ENCODE peak calls at places on chromosomes 2 and 18, in nine cellular contexts. One of them, this sample, is unnamed.
A peak's percentile ranks its signal among the peaks of the same experiment; 100 is the strongest.

GRCh38 chr18:22542400-22542835 is 124.7 kb upstream of the CTAGE1 start:
- DNase-seq in fibroblast of pulmonary artery: peak; percentile 55
- DNase-seq in AG10803: peak; percentile 81
- DNase-seq in MM.1S: no peak
- DNase-seq in AG09309: no peak
- DNase-seq in OCI-LY7: no peak
- DNase-seq in HCT116: no peak
- DNase-seq in A549: no peak
- DNase-seq in psoas muscle: peak; percentile 53
- DNase-seq in this sample: no peak

GRCh38 chr2:162938387-162938786 is 99.8 kb upstream of the KCNH7 start:
- DNase-seq in fibroblast of pulmonary artery: no peak
- DNase-seq in AG10803: no peak
- DNase-seq in MM.1S: no peak
- DNase-seq in AG09309: no peak
- DNase-seq in OCI-LY7: no peak
- DNase-seq in HCT116: no peak
- DNase-seq in A549: no peak
- DNase-seq in psoas muscle: no peak
- DNase-seq in this sample: no peak

GRCh38 chr18:29164020-29164706 is 987.2 kb upstream of the CDH2 start:
- DNase-seq in fibroblast of pulmonary artery: peak; percentile 94
- DNase-seq in AG10803: peak; percentile 90
- DNase-seq in MM.1S: no peak
- DNase-seq in AG09309: peak; percentile 90
- DNase-seq in OCI-LY7: no peak
- DNase-seq in HCT116: peak; percentile 72
- DNase-seq in A549: peak; percentile 37
- DNase-seq in psoas muscle: no peak
- DNase-seq in this sample: no peak

GRCh38 chr18:3983351-3983969 is 471.6 kb downstream of the DLGAP1 start:
- DNase-seq in fibroblast of pulmonary artery: peak; percentile 77
- DNase-seq in AG10803: peak; percentile 79
- DNase-seq in MM.1S: no peak
- DNase-seq in AG09309: peak; percentile 86
- DNase-seq in OCI-LY7: no peak
- DNase-seq in HCT116: no peak
- DNase-seq in A549: peak; percentile 7
- DNase-seq in psoas muscle: no peak
- DNase-seq in this sample: no peak

GRCh38 chr2:8319219-8319618 is 362.6 kb upstream of the ID2 start:
- DNase-seq in fibroblast of pulmonary artery: no peak
- DNase-seq in AG10803: no peak
- DNase-seq in MM.1S: no peak
- DNase-seq in AG09309: no peak
- DNase-seq in OCI-LY7: no peak
- DNase-seq in HCT116: no peak
- DNase-seq in A549: no peak
- DNase-seq in psoas muscle: no peak
- DNase-seq in this sample: no peak

GRCh38 chr2:8500124-8501054 is 181.5 kb upstream of the ID2 start:
- DNase-seq in fibroblast of pulmonary artery: peak; percentile 17
- DNase-seq in AG10803: peak; percentile 13
- DNase-seq in MM.1S: no peak
- DNase-seq in AG09309: no peak
- DNase-seq in OCI-LY7: no peak
- DNase-seq in HCT116: no peak
- DNase-seq in A549: no peak
- DNase-seq in psoas muscle: no peak
- DNase-seq in this sample: no peak

GRCh38 chr18:63848159-63848558 is 39.3 kb upstream of the SERPINB2 start:
- DNase-seq in fibroblast of pulmonary artery: peak; percentile 73
- DNase-seq in AG10803: peak; percentile 75
- DNase-seq in MM.1S: peak; percentile 74
- DNase-seq in AG09309: peak; percentile 48
- DNase-seq in OCI-LY7: peak; percentile 12
- DNase-seq in HCT116: peak; percentile 66
- DNase-seq in A549: peak; percentile 7
- DNase-seq in psoas muscle: no peak
- DNase-seq in this sample: peak; percentile 19

GRCh38 chr2:118642501-118642900 is 204.9 kb downstream of the EN1 start:
- DNase-seq in fibroblast of pulmonary artery: no peak
- DNase-seq in AG10803: no peak
- DNase-seq in MM.1S: no peak
- DNase-seq in AG09309: no peak
- DNase-seq in OCI-LY7: no peak
- DNase-seq in HCT116: no peak
- DNase-seq in A549: no peak
- DNase-seq in psoas muscle: no peak
- DNase-seq in this sample: no peak

GRCh38 chr2:151357359-151357758 is at the start of gene TNFAIP6:
- DNase-seq in fibroblast of pulmonary artery: peak; percentile 98
- DNase-seq in AG10803: peak; percentile 96
- DNase-seq in MM.1S: no peak
- DNase-seq in AG09309: peak; percentile 94
- DNase-seq in OCI-LY7: no peak
- DNase-seq in HCT116: no peak
- DNase-seq in A549: peak; percentile 8
- DNase-seq in psoas muscle: no peak
- DNase-seq in this sample: no peak

GRCh38 chr2:190136825-190137224 is 74.3 kb upstream of the MSTN start:
- DNase-seq in fibroblast of pulmonary artery: no peak
- DNase-seq in AG10803: no peak
- DNase-seq in MM.1S: no peak
- DNase-seq in AG09309: no peak
- DNase-seq in OCI-LY7: no peak
- DNase-seq in HCT116: no peak
- DNase-seq in A549: no peak
- DNase-seq in psoas muscle: no peak
- DNase-seq in this sample: no peak
- TF ChIP-seq CTCF in fibroblast of pulmonary artery: no peak
- TF ChIP-seq CTCF in AG10803: no peak
- TF ChIP-seq CTCF in MM.1S: no peak
- TF ChIP-seq CTCF in AG09309: no peak
- TF ChIP-seq CTCF in OCI-LY7: no peak
- TF ChIP-seq CTCF in HCT116: no peak
- TF ChIP-seq CTCF in A549: no peak
- TF ChIP-seq CTCF in psoas muscle: no peak
- TF ChIP-seq CTCF in this sample: no peak

GRCh38 chr2:146934921-146935320 is 909.9 kb upstream of the ACVR2A start:
- DNase-seq in fibroblast of pulmonary artery: no peak
- DNase-seq in AG10803: no peak
- DNase-seq in MM.1S: no peak
- DNase-seq in AG09309: no peak
- DNase-seq in OCI-LY7: no peak
- DNase-seq in HCT116: no peak
- DNase-seq in A549: no peak
- DNase-seq in psoas muscle: no peak
- DNase-seq in this sample: no peak

GRCh38 chr2:146927080-146927714 is 917.6 kb upstream of the ACVR2A start:
- DNase-seq in fibroblast of pulmonary artery: peak; percentile 86
- DNase-seq in AG10803: peak; percentile 82
- DNase-seq in MM.1S: peak; percentile 21
- DNase-seq in AG09309: no peak
- DNase-seq in OCI-LY7: peak; percentile 0
- DNase-seq in HCT116: peak; percentile 39
- DNase-seq in A549: no peak
- DNase-seq in psoas muscle: peak; percentile 66
- DNase-seq in this sample: peak; percentile 65

GRCh38 chr2:146931109-146931508 is 913.7 kb upstream of the ACVR2A start:
- DNase-seq in fibroblast of pulmonary artery: no peak
- DNase-seq in AG10803: no peak
- DNase-seq in MM.1S: no peak
- DNase-seq in AG09309: no peak
- DNase-seq in OCI-LY7: no peak
- DNase-seq in HCT116: no peak
- DNase-seq in A549: no peak
- DNase-seq in psoas muscle: no peak
- DNase-seq in this sample: no peak
- TF ChIP-seq CTCF in fibroblast of pulmonary artery: no peak
- TF ChIP-seq CTCF in AG10803: no peak
- TF ChIP-seq CTCF in MM.1S: no peak
- TF ChIP-seq CTCF in AG09309: no peak
- TF ChIP-seq CTCF in OCI-LY7: no peak
- TF ChIP-seq CTCF in HCT116: no peak
- TF ChIP-seq CTCF in A549: no peak
- TF ChIP-seq CTCF in psoas muscle: no peak
- TF ChIP-seq CTCF in this sample: no peak

DNA sequence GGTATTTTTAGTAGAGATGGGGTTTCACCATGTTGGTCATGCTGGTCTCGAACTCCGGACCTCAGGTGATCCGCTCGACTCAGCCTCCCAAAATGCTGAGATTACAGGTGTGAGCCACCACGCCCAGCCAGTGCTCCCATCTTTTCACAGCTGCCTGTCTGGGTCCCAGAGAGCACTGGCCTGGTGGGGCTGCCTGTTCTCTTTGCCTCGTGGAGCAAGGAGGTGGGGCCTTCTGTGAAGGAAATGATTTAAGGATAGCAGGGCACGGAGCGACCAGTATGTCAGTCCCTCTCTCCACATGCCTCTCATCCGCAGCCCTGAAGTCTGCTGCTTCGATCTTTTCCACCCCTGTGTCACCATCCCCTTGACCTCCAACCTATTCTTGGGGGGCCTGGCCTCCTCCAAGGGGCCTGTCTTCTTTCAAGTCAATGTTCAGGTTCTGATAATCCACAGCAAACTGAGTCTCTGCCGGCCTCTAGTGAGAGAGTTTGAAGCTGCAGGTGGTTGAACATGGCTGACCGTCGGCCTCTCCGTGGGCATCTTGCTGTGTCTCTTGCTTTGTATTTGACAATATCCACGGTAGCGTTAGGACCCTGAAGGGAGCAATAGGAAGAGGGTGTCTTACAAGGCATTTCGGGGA is 28.2 kb upstream of the GIGYF2 start:
- DNase-seq in fibroblast of pulmonary artery: peak; percentile 43
- DNase-seq in AG10803: peak; percentile 39
- DNase-seq in MM.1S: peak; percentile 11
- DNase-seq in AG09309: no peak
- DNase-seq in OCI-LY7: no peak
- DNase-seq in HCT116: peak; percentile 3
- DNase-seq in A549: no peak
- DNase-seq in psoas muscle: no peak
- DNase-seq in this sample: peak; percentile 41
- TF ChIP-seq CTCF in fibroblast of pulmonary artery: peak; percentile 59
- TF ChIP-seq CTCF in AG10803: peak; percentile 68
- TF ChIP-seq CTCF in MM.1S: peak; percentile 34
- TF ChIP-seq CTCF in AG09309: peak; percentile 68
- TF ChIP-seq CTCF in OCI-LY7: peak; percentile 32
- TF ChIP-seq CTCF in HCT116: peak; percentile 48
- TF ChIP-seq CTCF in A549: peak; percentile 28
- TF ChIP-seq CTCF in psoas muscle: peak; percentile 40
- TF ChIP-seq CTCF in this sample: no peak

GRCh38 chr18:31246460-31246859 is 71.5 kb upstream of the DSG1 start:
- DNase-seq in fibroblast of pulmonary artery: no peak
- DNase-seq in AG10803: no peak
- DNase-seq in MM.1S: no peak
- DNase-seq in AG09309: no peak
- DNase-seq in OCI-LY7: no peak
- DNase-seq in HCT116: no peak
- DNase-seq in A549: no peak
- DNase-seq in psoas muscle: no peak
- DNase-seq in this sample: no peak

GRCh38 chr18:31243740-31244512 is 74.0 kb upstream of the DSG1 start:
- DNase-seq in fibroblast of pulmonary artery: no peak
- DNase-seq in AG10803: no peak
- DNase-seq in MM.1S: no peak
- DNase-seq in AG09309: no peak
- DNase-seq in OCI-LY7: no peak
- DNase-seq in HCT116: peak; percentile 33
- DNase-seq in A549: no peak
- DNase-seq in psoas muscle: no peak
- DNase-seq in this sample: peak; percentile 34

GRCh38 chr18:31245820-31246219 is 72.1 kb upstream of the DSG1 start:
- DNase-seq in fibroblast of pulmonary artery: no peak
- DNase-seq in AG10803: no peak
- DNase-seq in MM.1S: no peak
- DNase-seq in AG09309: no peak
- DNase-seq in OCI-LY7: no peak
- DNase-seq in HCT116: no peak
- DNase-seq in A549: no peak
- DNase-seq in psoas muscle: no peak
- DNase-seq in this sample: no peak

GRCh38 chr18:31247574-31248199 is 70.3 kb upstream of the DSG1 start:
- DNase-seq in fibroblast of pulmonary artery: peak; percentile 72
- DNase-seq in AG10803: no peak
- DNase-seq in MM.1S: no peak
- DNase-seq in AG09309: no peak
- DNase-seq in OCI-LY7: no peak
- DNase-seq in HCT116: no peak
- DNase-seq in A549: no peak
- DNase-seq in psoas muscle: no peak
- DNase-seq in this sample: no peak

DNA sequence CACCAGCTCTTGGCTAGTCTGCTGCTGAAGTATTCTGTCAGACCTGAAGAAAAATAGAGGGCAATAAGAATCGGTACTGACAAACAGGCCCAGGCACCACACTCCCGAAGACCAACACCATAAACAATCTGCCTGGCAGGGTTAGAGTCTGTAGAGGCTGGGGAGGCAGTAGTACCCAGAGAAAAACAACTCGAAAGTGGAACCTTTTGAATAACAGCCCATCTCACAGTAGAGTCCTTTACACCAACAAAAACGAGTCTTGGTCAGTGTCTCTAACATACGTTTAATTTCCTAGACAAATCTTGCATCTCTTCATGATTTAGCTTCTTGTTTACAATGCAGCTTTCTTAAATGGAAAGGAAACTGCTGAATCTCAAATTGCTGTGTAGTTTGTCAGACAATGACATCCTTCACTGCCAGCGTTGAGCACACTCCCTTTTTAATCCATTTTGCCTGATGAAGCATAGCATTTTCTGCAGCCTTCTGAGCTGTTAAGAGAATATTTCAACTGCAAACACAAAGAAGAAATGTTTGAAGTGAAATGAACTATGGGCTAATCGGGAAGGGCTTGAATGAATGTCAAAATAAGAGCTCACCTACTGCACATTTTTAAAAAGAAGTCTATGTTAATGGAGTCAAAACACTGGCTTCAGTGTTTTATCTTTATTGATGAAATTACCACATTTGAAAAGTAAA is 73.1 kb upstream of the DSG1 start:
- DNase-seq in fibroblast of pulmonary artery: no peak
- DNase-seq in AG10803: no peak
- DNase-seq in MM.1S: no peak
- DNase-seq in AG09309: no peak
- DNase-seq in OCI-LY7: no peak
- DNase-seq in HCT116: no peak
- DNase-seq in A549: no peak
- DNase-seq in psoas muscle: no peak
- DNase-seq in this sample: peak; percentile 23
- TF ChIP-seq CTCF in fibroblast of pulmonary artery: no peak
- TF ChIP-seq CTCF in AG10803: no peak
- TF ChIP-seq CTCF in MM.1S: no peak
- TF ChIP-seq CTCF in AG09309: no peak
- TF ChIP-seq CTCF in OCI-LY7: no peak
- TF ChIP-seq CTCF in HCT116: no peak
- TF ChIP-seq CTCF in A549: no peak
- TF ChIP-seq CTCF in psoas muscle: no peak
- TF ChIP-seq CTCF in this sample: no peak

This sample was measured in endothelial cell.